ENCODE peak calls at places on chromosome 1, in six cellular contexts. One of them, this sample, is unnamed.

GRCh38 chr1:51168266-51168845 is 66.3 kb downstream of the C1orf185 start:
- DNase-seq in mammary epithelial cell: peak; percentile 10
- DNase-seq in kidney: no peak
- DNase-seq in GM23338: no peak
- DNase-seq in astrocyte of the spinal cord: peak; percentile 12
- DNase-seq in lower lobe of right lung: no peak
- DNase-seq in this sample: no peak

GRCh38 chr1:206545351-206545750 is 38.0 kb downstream of the RASSF5 start:
- DNase-seq in mammary epithelial cell: no peak
- DNase-seq in kidney: peak; percentile 4
- DNase-seq in GM23338: no peak
- DNase-seq in astrocyte of the spinal cord: no peak
- DNase-seq in lower lobe of right lung: no peak
- DNase-seq in this sample: no peak

GRCh38 chr1:214003233-214003632 is 15.5 kb downstream of the PROX1 start:
- DNase-seq in mammary epithelial cell: no peak
- DNase-seq in kidney: no peak
- DNase-seq in GM23338: no peak
- DNase-seq in astrocyte of the spinal cord: no peak
- DNase-seq in lower lobe of right lung: no peak
- DNase-seq in this sample: no peak

GRCh38 chr1:106910798-106911197 is 145.7 kb upstream of the PRMT6 start:
- DNase-seq in mammary epithelial cell: peak; percentile 29
- DNase-seq in kidney: no peak
- DNase-seq in GM23338: no peak
- DNase-seq in astrocyte of the spinal cord: no peak
- DNase-seq in lower lobe of right lung: no peak
- DNase-seq in this sample: no peak

GRCh38 chr1:168470821-168471473 is 72.8 kb downstream of the XCL2 start:
- DNase-seq in mammary epithelial cell: peak; percentile 95
- DNase-seq in kidney: no peak
- DNase-seq in GM23338: no peak
- DNase-seq in astrocyte of the spinal cord: peak; percentile 94
- DNase-seq in lower lobe of right lung: no peak
- DNase-seq in this sample: peak; percentile 65

GRCh38 chr1:214188835-214189234 is 92.1 kb upstream of the SMYD2 start:
- DNase-seq in mammary epithelial cell: no peak
- DNase-seq in kidney: no peak
- DNase-seq in GM23338: no peak
- DNase-seq in astrocyte of the spinal cord: no peak
- DNase-seq in lower lobe of right lung: no peak
- DNase-seq in this sample: no peak

GRCh38 chr1:10973552-10973951 is 38.9 kb upstream of the TARDBP start:
- DNase-seq in mammary epithelial cell: peak; percentile 47
- DNase-seq in kidney: no peak
- DNase-seq in GM23338: peak; percentile 67
- DNase-seq in astrocyte of the spinal cord: no peak
- DNase-seq in lower lobe of right lung: no peak
- DNase-seq in this sample: no peak

GRCh38 chr1:84675106-84675505 is 15.2 kb downstream of the SSX2IP start:
- DNase-seq in mammary epithelial cell: no peak
- DNase-seq in kidney: no peak
- DNase-seq in GM23338: no peak
- DNase-seq in astrocyte of the spinal cord: no peak
- DNase-seq in lower lobe of right lung: no peak
- DNase-seq in this sample: no peak

GRCh38 chr1:91635763-91636162 is 135.1 kb downstream of the CDC7 start:
- DNase-seq in mammary epithelial cell: peak; percentile 45
- DNase-seq in kidney: no peak
- DNase-seq in GM23338: no peak
- DNase-seq in astrocyte of the spinal cord: no peak
- DNase-seq in lower lobe of right lung: no peak
- DNase-seq in this sample: no peak

GRCh38 chr1:21741206-21741605 is 41.7 kb downstream of the USP48 start:
- DNase-seq in mammary epithelial cell: no peak
- DNase-seq in kidney: no peak
- DNase-seq in GM23338: no peak
- DNase-seq in astrocyte of the spinal cord: no peak
- DNase-seq in lower lobe of right lung: no peak
- DNase-seq in this sample: no peak

GRCh38 chr1:5989731-5990271 is 2.4 kb downstream of the NPHP4 start:
- DNase-seq in mammary epithelial cell: no peak
- DNase-seq in kidney: peak; percentile 62
- DNase-seq in GM23338: no peak
- DNase-seq in astrocyte of the spinal cord: no peak
- DNase-seq in lower lobe of right lung: peak; percentile 41
- DNase-seq in this sample: no peak

GRCh38 chr1:243539636-243540035 is 283.8 kb downstream of the SDCCAG8 start:
- DNase-seq in mammary epithelial cell: no peak
- DNase-seq in kidney: no peak
- DNase-seq in GM23338: no peak
- DNase-seq in astrocyte of the spinal cord: no peak
- DNase-seq in lower lobe of right lung: no peak
- DNase-seq in this sample: no peak

GRCh38 chr1:243667591-243667990 is 182.5 kb downstream of the AKT3 start:
- DNase-seq in mammary epithelial cell: no peak
- DNase-seq in kidney: no peak
- DNase-seq in GM23338: peak; percentile 21
- DNase-seq in astrocyte of the spinal cord: no peak
- DNase-seq in lower lobe of right lung: no peak
- DNase-seq in this sample: no peak

GRCh38 chr1:33086384-33086850 is 5.5 kb downstream of the AZIN2 start:
- DNase-seq in mammary epithelial cell: peak; percentile 51
- DNase-seq in kidney: peak; percentile 83
- DNase-seq in GM23338: peak; percentile 91
- DNase-seq in astrocyte of the spinal cord: peak; percentile 79
- DNase-seq in lower lobe of right lung: peak; percentile 79
- DNase-seq in this sample: no peak

GRCh38 chr1:75327395-75327794 is 193.2 kb downstream of the LHX8 start:
- DNase-seq in mammary epithelial cell: no peak
- DNase-seq in kidney: no peak
- DNase-seq in GM23338: no peak
- DNase-seq in astrocyte of the spinal cord: no peak
- DNase-seq in lower lobe of right lung: no peak
- DNase-seq in this sample: no peak

GRCh38 chr1:17053071-17053684 is 654 bp downstream of the SDHB start:
- DNase-seq in mammary epithelial cell: no peak
- DNase-seq in kidney: no peak
- DNase-seq in GM23338: no peak
- DNase-seq in astrocyte of the spinal cord: no peak
- DNase-seq in lower lobe of right lung: no peak
- DNase-seq in this sample: no peak

GRCh38 chr1:235304549-235305451 is 23.2 kb downstream of the ARID4B start:
- DNase-seq in mammary epithelial cell: no peak
- DNase-seq in kidney: no peak
- DNase-seq in GM23338: no peak
- DNase-seq in astrocyte of the spinal cord: no peak
- DNase-seq in lower lobe of right lung: no peak
- DNase-seq in this sample: no peak

GRCh38 chr1:169271094-169271493 is 96.5 kb downstream of the NME7 start:
- DNase-seq in mammary epithelial cell: no peak
- DNase-seq in kidney: no peak
- DNase-seq in GM23338: peak; percentile 28
- DNase-seq in astrocyte of the spinal cord: no peak
- DNase-seq in lower lobe of right lung: no peak
- DNase-seq in this sample: no peak

GRCh38 chr1:231603598-231604275 is 22.9 kb upstream of the DISC1 start:
- DNase-seq in mammary epithelial cell: peak; percentile 33
- DNase-seq in kidney: no peak
- DNase-seq in GM23338: peak; percentile 82
- DNase-seq in astrocyte of the spinal cord: peak; percentile 65
- DNase-seq in lower lobe of right lung: no peak
- DNase-seq in this sample: no peak

GRCh38 chr1:55322842-55323241 is 107.7 kb upstream of the USP24 start:
- DNase-seq in mammary epithelial cell: no peak
- DNase-seq in kidney: no peak
- DNase-seq in GM23338: no peak
- DNase-seq in astrocyte of the spinal cord: no peak
- DNase-seq in lower lobe of right lung: no peak
- DNase-seq in this sample: no peak

GRCh38 chr1:187891993-187892392 is 1063.2 kb downstream of the PLA2G4A start:
- DNase-seq in mammary epithelial cell: no peak
- DNase-seq in kidney: no peak
- DNase-seq in GM23338: no peak
- DNase-seq in astrocyte of the spinal cord: no peak
- DNase-seq in lower lobe of right lung: no peak
- DNase-seq in this sample: no peak

GRCh38 chr1:33350611-33351280 is 29.8 kb upstream of the A3GALT2 start:
- DNase-seq in mammary epithelial cell: no peak
- DNase-seq in kidney: no peak
- DNase-seq in GM23338: no peak
- DNase-seq in astrocyte of the spinal cord: no peak
- DNase-seq in lower lobe of right lung: no peak
- DNase-seq in this sample: no peak

GRCh38 chr1:1286313-1287261 is 6.4 kb downstream of the SCNN1D start:
- DNase-seq in mammary epithelial cell: no peak
- DNase-seq in kidney: peak; percentile 81
- DNase-seq in GM23338: no peak
- DNase-seq in astrocyte of the spinal cord: no peak
- DNase-seq in lower lobe of right lung: peak; percentile 43
- DNase-seq in this sample: no peak

GRCh38 chr1:246567258-246568235 is 1.3 kb downstream of the CNST start:
- DNase-seq in mammary epithelial cell: peak; percentile 62
- DNase-seq in kidney: peak; percentile 14
- DNase-seq in GM23338: peak; percentile 28
- DNase-seq in astrocyte of the spinal cord: peak; percentile 75
- DNase-seq in lower lobe of right lung: no peak
- DNase-seq in this sample: peak; percentile 75

DNA sequence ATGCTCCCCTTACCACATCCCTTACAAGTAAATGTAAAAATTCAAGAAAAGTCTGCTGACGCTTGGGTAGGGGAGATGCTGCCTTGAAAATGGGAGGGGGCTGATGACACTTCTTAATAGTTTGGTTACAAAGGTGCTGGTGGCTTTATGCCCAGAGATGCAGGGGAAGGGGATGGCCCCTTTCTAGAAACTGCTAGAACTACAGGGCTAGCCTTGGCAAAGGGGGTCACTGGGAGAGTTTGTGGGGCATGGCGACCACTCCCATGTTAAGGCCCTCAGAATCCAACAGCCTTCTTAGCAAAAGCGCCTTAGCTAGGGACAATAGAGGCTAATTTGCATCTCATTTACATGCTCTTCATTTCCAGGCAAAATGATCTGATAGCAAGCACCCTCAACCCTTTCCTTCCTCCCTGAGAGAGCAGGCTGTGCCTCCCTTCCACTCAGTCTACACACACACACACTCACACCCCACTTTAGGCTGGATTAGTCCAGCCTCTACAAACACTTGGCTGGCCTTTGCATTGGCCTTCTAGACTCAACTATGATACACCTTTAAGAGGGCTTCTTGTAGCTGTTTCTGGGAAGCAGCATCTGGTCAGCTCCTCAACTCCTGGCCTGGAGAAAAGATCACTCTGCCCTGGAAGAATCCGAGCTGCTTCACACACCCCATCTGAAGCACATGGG is 1.8 kb downstream of the SEMA6C start:
- DNase-seq in mammary epithelial cell: no peak
- DNase-seq in kidney: no peak
- DNase-seq in GM23338: peak; percentile 46
- DNase-seq in astrocyte of the spinal cord: no peak
- DNase-seq in lower lobe of right lung: no peak
- DNase-seq in this sample: no peak
- H3K4me3 ChIP-seq in mammary epithelial cell: no peak overlapping the region
- H3K4me3 ChIP-seq in kidney: no peak overlapping the region
- H3K4me3 ChIP-seq in GM23338: peak overlapping the region; percentile 96
- H3K4me3 ChIP-seq in astrocyte of the spinal cord: no peak overlapping the region
- H3K4me3 ChIP-seq in lower lobe of right lung: peak overlapping the region; percentile 88
- H3K4me3 ChIP-seq in this sample: peak overlapping the region; percentile 18

DNA sequence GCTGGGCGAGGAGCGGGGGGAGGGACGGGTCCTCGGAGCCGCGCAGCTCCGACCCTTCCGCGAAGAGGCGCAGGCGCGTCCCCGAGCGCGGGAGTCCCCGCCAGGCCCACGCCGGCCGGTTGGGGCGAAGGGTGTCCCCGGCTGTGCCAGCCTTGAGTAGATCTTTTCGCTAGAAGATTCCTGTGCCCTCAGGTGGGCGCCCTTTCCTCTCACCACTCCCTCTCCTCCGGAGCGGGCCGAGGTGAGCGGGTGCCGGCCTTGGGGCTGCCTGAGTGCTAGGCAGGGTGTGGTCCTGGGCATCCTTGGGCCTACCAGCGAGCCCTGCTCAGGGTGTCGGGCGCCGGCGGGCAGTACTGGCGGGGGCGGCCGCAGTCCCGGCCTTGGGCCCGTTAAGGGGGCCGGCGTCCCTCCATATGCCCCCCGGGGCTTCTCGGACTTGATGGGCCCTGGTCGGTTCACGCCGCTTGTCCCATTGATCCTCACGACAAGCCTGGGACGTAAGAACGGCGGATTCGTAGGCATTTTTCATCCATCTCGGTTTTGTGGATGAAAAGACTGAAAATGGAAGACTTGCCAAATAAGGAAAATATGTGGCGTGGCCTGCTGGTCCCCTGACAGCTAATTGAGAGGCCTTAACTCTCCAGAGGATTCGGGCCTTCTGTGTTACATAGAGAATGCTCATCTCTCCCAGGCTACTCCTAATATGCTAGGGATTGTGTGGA is 712 bp downstream of the DEGS1 start:
- DNase-seq in mammary epithelial cell: peak; percentile 68
- DNase-seq in kidney: peak; percentile 90
- DNase-seq in GM23338: peak; percentile 59
- DNase-seq in astrocyte of the spinal cord: peak; percentile 71
- DNase-seq in lower lobe of right lung: peak; percentile 71
- DNase-seq in this sample: no peak
- TF ChIP-seq CTCF in mammary epithelial cell: peak; percentile 4
- TF ChIP-seq CTCF in kidney: no peak
- TF ChIP-seq CTCF in GM23338: no peak
- TF ChIP-seq CTCF in astrocyte of the spinal cord: no peak
- TF ChIP-seq CTCF in lower lobe of right lung: no peak
- TF ChIP-seq CTCF in this sample: no peak

GRCh38 chr1:160519542-160520435 is 3.3 kb downstream of the SLAMF6 start:
- DNase-seq in mammary epithelial cell: peak; percentile 39
- DNase-seq in kidney: no peak
- DNase-seq in GM23338: peak; percentile 28
- DNase-seq in astrocyte of the spinal cord: no peak
- DNase-seq in lower lobe of right lung: no peak
- DNase-seq in this sample: no peak
- H3K4me3 ChIP-seq in mammary epithelial cell: no peak overlapping the region
- H3K4me3 ChIP-seq in kidney: no peak overlapping the region
- H3K4me3 ChIP-seq in GM23338: no peak overlapping the region
- H3K4me3 ChIP-seq in astrocyte of the spinal cord: no peak overlapping the region
- H3K4me3 ChIP-seq in lower lobe of right lung: peak overlapping the region; percentile 38
- H3K4me3 ChIP-seq in this sample: no peak overlapping the region

DNA sequence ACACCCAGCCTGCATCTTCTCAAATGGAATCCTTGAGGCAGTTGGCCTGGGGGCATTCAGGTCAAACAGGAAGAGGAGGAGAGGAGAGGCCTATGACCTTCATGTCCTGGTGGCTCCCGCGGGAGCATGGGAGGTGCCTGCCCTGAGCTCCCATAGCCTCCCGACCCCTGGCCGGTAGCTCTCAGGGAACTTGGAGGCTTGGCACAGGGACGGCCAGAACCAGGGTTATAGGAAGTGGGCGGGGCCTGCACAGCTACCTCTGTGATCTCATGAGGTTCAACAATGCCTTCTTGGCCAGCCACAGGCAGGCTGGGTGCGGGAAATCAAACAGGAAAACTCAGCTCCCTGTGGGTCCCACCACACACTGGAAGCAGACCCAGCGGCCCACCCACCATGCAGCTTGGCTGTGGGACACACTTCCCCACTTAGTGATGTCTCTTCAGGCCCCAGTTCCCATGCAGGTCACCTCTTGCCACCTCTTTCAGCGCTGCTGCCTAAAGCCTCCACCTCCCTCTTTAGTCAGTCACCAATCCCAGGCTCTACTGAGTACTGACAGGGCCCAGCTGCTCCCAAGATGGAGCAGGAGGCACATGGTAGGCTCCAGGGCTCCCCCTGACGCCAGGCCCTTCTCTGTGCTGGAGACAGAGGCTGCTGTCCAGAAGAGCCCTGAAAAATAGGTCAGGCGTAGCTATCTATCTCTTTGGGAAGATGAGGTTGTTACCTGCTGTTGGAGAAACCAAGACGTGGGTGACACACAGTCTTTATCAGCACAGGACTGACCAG is at the start of gene SLFNL1:
- DNase-seq in mammary epithelial cell: no peak
- DNase-seq in kidney: peak; percentile 81
- DNase-seq in GM23338: peak; percentile 76
- DNase-seq in astrocyte of the spinal cord: no peak
- DNase-seq in lower lobe of right lung: no peak
- DNase-seq in this sample: no peak
- TF ChIP-seq CTCF in mammary epithelial cell: no peak
- TF ChIP-seq CTCF in kidney: no peak
- TF ChIP-seq CTCF in GM23338: peak; percentile 21
- TF ChIP-seq CTCF in astrocyte of the spinal cord: peak; percentile 7
- TF ChIP-seq CTCF in lower lobe of right lung: no peak
- TF ChIP-seq CTCF in this sample: peak; percentile 24